ENCODE peak calls at places on chromosomes 4 and X, in four cellular contexts. N is WTC11, V is A549, B is K562. C is an unnamed sample.
A peak's percentile ranks its signal among the peaks of the same experiment; 100 is the strongest.

GRCh38 chr4:140237616-140238352 is 83.8 kb upstream of the MAML3 start:
- DNase-seq in N (peak; percentile 68), V (no peak), B (no peak), C (no peak)

GRCh38 chrX:150199181-150199580 is 163.9 kb upstream of the MAMLD1 start:
- DNase-seq in V (no peak), B (no peak), N (no peak), C (no peak)

GRCh38 chr4:154595807-154596206 is 5.3 kb upstream of the FGA start:
- DNase-seq in V (no peak), B (no peak), N (no peak), C (peak; percentile 73)

GRCh38 chr4:6250235-6250983 is 19.2 kb upstream of the WFS1 start:
- DNase-seq in N (peak; percentile 43), B (peak; percentile 61), V (peak; percentile 58), C (peak; percentile 67)

GRCh38 chrX:108426262-108426661 is 12.0 kb downstream of the COL4A6 start:
- DNase-seq in N (no peak), V (no peak), B (no peak), C (no peak)

GRCh38 chrX:70183091-70183490 is 5.8 kb downstream of the DGAT2L6 start:
- DNase-seq in N (no peak), B (no peak), V (no peak), C (no peak)

GRCh38 chr4:112196446-112196845 is 35.1 kb upstream of the AP1AR start:
- DNase-seq in V (no peak), N (no peak), B (no peak), C (no peak)

GRCh38 chr4:57064811-57065711 is 45.1 kb downstream of the IGFBP7 start:
- DNase-seq in B (no peak), N (no peak), V (peak; percentile 41), C (no peak)

DNA sequence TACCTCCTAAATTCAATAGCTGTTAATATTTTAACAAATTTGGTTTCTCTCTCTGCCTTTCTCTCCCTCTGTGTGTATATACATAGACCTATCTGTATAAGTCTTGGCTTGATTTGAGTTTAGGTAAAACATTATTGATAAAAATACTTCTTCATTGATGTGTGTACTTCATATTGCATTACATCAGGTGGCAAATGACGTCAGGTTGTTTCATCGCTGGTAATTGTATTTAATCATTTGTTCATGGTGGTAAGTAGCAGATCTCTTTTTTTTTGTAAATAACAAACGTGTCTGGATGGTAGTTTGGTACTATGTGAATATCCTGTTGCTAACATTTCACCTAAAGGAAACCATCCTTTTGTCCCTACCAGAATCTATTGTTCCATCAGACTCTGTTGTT is 55.1 kb downstream of the GALNT7 start:
- DNase-seq in N (no peak), B (no peak), V (no peak), C (no peak)
- TF ChIP-seq HMGXB4 in N (no peak), B (no peak), V (no peak), C (no peak)

DNA sequence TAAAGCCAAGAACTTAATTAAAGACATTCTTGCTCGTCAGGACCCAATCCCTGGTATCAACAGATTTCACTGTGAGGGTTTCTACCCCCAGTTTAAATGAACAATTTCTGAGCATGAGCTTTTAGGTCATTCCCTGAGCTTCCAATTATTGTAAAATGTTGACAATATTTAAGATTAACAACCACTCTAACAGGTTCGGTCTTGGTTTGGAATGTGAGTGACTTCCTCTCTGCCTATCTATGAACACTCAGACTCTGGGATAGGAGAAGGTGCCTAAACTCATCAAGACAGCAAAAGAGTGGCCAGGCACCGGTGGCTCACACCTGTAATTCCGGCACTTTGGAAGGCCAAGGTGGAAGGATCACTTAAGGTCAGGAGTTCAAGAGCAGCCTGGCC is 82.9 kb upstream of the TMEM150C start:
- DNase-seq in B (no peak), N (no peak), V (no peak), C (no peak)
- TF ChIP-seq HMGXB4 in B (no peak), N (no peak), V (no peak), C (no peak)

GRCh38 chr4:155805016-155805415 is 46.2 kb downstream of the GUCY1B1 start:
- DNase-seq in B (no peak), N (no peak), V (no peak), C (no peak)

GRCh38 chr4:155811171-155811570 is 52.4 kb downstream of the GUCY1B1 start:
- DNase-seq in N (no peak), V (no peak), B (no peak), C (no peak)

GRCh38 chr4:155807021-155807420 is 48.2 kb downstream of the GUCY1B1 start:
- DNase-seq in N (no peak), V (no peak), B (no peak), C (no peak)

GRCh38 chr4:155809835-155810234 is 51.0 kb downstream of the GUCY1B1 start:
- DNase-seq in B (peak; percentile 10), N (no peak), V (peak; percentile 27), C (peak; percentile 64)
- TF ChIP-seq HMGXB4 in B (no peak), N (no peak), V (no peak), C (no peak)

DNA sequence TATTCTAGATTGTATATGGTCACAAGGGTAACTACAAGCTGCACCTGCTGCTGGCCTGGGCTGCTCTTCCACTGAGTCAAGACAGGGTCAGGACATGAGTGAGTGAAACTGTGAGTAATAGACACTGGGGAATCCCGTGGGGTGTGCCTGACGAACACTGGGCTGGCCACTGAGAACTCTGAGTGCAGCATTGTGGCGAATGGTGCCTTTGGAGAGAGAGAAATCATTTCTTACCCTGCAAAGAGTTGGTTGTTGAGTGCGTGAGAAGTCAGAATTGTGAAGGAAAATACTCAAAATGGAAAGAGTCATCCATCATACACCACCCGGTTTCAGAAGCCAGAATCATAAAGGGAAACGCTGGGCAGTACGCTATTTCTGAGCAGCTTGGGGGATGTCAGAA is 43.1 kb upstream of the LSM6 start:
- DNase-seq in N (no peak), V (no peak), B (no peak), C (no peak)
- TF ChIP-seq HMGXB4 in N (no peak), V (no peak), B (no peak), C (no peak)

GRCh38 chr4:188297873-188298272 is 158.6 kb downstream of the TRIML1 start:
- DNase-seq in B (no peak), N (no peak), V (no peak), C (no peak)
- TF ChIP-seq HMGXB4 in B (no peak), N (no peak), V (no peak), C (no peak)